ENCODE peak calls at places on chromosomes 16 and 17, in seven cellular contexts. One of them, this sample, is unnamed.

GRCh38 chr16:69490707-69491324 is 66.4 kb downstream of the CYB5B start:
- DNase-seq in suprapubic skin: no peak
- DNase-seq in lung: no peak
- DNase-seq in HCT116: no peak
- DNase-seq in HS-5: no peak
- DNase-seq in H9: no peak
- DNase-seq in foreskin keratinocyte: no peak
- DNase-seq in this sample: no peak

GRCh38 chr17:19000531-19001011 is 4.0 kb downstream of the FAM83G start:
- DNase-seq in HCT116: no peak
- DNase-seq in HS-5: no peak
- DNase-seq in suprapubic skin: no peak
- DNase-seq in foreskin keratinocyte: peak; percentile 80
- DNase-seq in lung: no peak
- DNase-seq in H9: no peak
- DNase-seq in this sample: no peak

GRCh38 chr17:48981927-48982539 is 13.6 kb upstream of the GIP start:
- DNase-seq in suprapubic skin: no peak
- DNase-seq in H9: peak; percentile 8
- DNase-seq in lung: no peak
- DNase-seq in foreskin keratinocyte: no peak
- DNase-seq in HCT116: no peak
- DNase-seq in HS-5: no peak
- DNase-seq in this sample: no peak

GRCh38 chr17:64707077-64707591 is 45.0 kb upstream of the SMURF2 start:
- DNase-seq in HS-5: peak; percentile 100
- DNase-seq in suprapubic skin: peak; percentile 93
- DNase-seq in H9: peak; percentile 45
- DNase-seq in lung: peak; percentile 86
- DNase-seq in foreskin keratinocyte: peak; percentile 100
- DNase-seq in HCT116: peak; percentile 100
- DNase-seq in this sample: peak; percentile 69

GRCh38 chr17:34235389-34236028 is 19.6 kb upstream of the CCL2 start:
- DNase-seq in lung: no peak
- DNase-seq in HCT116: no peak
- DNase-seq in suprapubic skin: no peak
- DNase-seq in H9: no peak
- DNase-seq in foreskin keratinocyte: no peak
- DNase-seq in HS-5: no peak
- DNase-seq in this sample: no peak

GRCh38 chr16:4846503-4846900 is 586 bp downstream of the GLYR1 start:
- DNase-seq in lung: peak; percentile 61
- DNase-seq in foreskin keratinocyte: no peak
- DNase-seq in H9: peak; percentile 32
- DNase-seq in HS-5: no peak
- DNase-seq in suprapubic skin: peak; percentile 78
- DNase-seq in HCT116: no peak
- DNase-seq in this sample: no peak

GRCh38 chr17:16415031-16415924 is at the start of gene TRPV2:
- DNase-seq in lung: no peak
- DNase-seq in foreskin keratinocyte: no peak
- DNase-seq in HCT116: no peak
- DNase-seq in HS-5: no peak
- DNase-seq in H9: peak; percentile 85
- DNase-seq in suprapubic skin: no peak
- DNase-seq in this sample: no peak

GRCh38 chr17:2025622-2026309 is 632 bp upstream of the RTN4RL1 start:
- DNase-seq in lung: peak; percentile 71
- DNase-seq in suprapubic skin: peak; percentile 84
- DNase-seq in HCT116: no peak
- DNase-seq in HS-5: no peak
- DNase-seq in foreskin keratinocyte: no peak
- DNase-seq in H9: peak; percentile 75
- DNase-seq in this sample: peak; percentile 61

GRCh38 chr17:39527220-39527813 is 66.0 kb downstream of the CDK12 start:
- DNase-seq in HCT116: peak; percentile 12
- DNase-seq in H9: no peak
- DNase-seq in lung: no peak
- DNase-seq in foreskin keratinocyte: no peak
- DNase-seq in suprapubic skin: no peak
- DNase-seq in HS-5: no peak
- DNase-seq in this sample: peak; percentile 11

GRCh38 chr16:12535535-12536411 is 267.9 kb downstream of the CPPED1 start:
- DNase-seq in foreskin keratinocyte: no peak
- DNase-seq in lung: no peak
- DNase-seq in suprapubic skin: no peak
- DNase-seq in HS-5: no peak
- DNase-seq in HCT116: no peak
- DNase-seq in H9: peak; percentile 46
- DNase-seq in this sample: no peak

GRCh38 chr17:50604470-50604869 is 30.2 kb upstream of the ABCC3 start:
- DNase-seq in HS-5: no peak
- DNase-seq in HCT116: no peak
- DNase-seq in lung: no peak
- DNase-seq in foreskin keratinocyte: no peak
- DNase-seq in suprapubic skin: no peak
- DNase-seq in H9: peak; percentile 73
- DNase-seq in this sample: no peak

GRCh38 chr16:20102021-20102420 is 28.3 kb upstream of the GPR139 start:
- DNase-seq in lung: no peak
- DNase-seq in HCT116: no peak
- DNase-seq in suprapubic skin: no peak
- DNase-seq in HS-5: no peak
- DNase-seq in foreskin keratinocyte: no peak
- DNase-seq in H9: no peak
- DNase-seq in this sample: no peak